ENCODE peak calls at places on chromosome 3, in four cellular contexts. B, X, O and Z are unnamed samples. For H3K9me3, the result is how much of the 10 kb centered on the place peaks cover.

GRCh38 chr3:182697345-182697919 is 95.9 kb upstream of the ATP11B start:
- DNase-seq in B (no peak), X (no peak), O (no peak), Z (no peak)

GRCh38 chr3:52770581-52771333 is at the start of gene NEK4:
- DNase-seq in B (peak), X (peak), O (peak), Z (peak)

GRCh38 chr3:129577356-129577755 is 29.1 kb downstream of the PLXND1 start:
- DNase-seq in B (peak), X (peak), O (no peak), Z (no peak)

GRCh38 chr3:183554377-183554776 is 1.1 kb downstream of the KLHL6 start:
- DNase-seq in B (no peak), X (no peak), O (no peak), Z (no peak)

GRCh38 chr3:46505953-46506352 is 8.2 kb downstream of the RTP3 start:
- DNase-seq in B (no peak), X (no peak), O (no peak), Z (no peak)

GRCh38 chr3:123816673-123817207 is 67.4 kb downstream of the MYLK start:
- DNase-seq in B (no peak), X (no peak), O (no peak), Z (no peak)

GRCh38 chr3:194761384-194761783 is 75.7 kb downstream of the FAM43A start:
- DNase-seq in B (no peak), X (no peak), O (no peak), Z (no peak)

GRCh38 chr3:133079621-133080020 is 41.4 kb downstream of the TMEM108 start:
- DNase-seq in B (no peak), X (no peak), O (no peak), Z (no peak)

GRCh38 chr3:134034005-134034785 is 4.5 kb upstream of the SLCO2A1 start:
- DNase-seq in B (no peak), X (no peak), O (no peak), Z (peak)

GRCh38 chr3:53150247-53151085 is 10.5 kb upstream of the PRKCD start:
- DNase-seq in B (peak), X (no peak), O (no peak), Z (no peak)

GRCh38 chr3:130838898-130839572 is 54.8 kb upstream of the ATP2C1 start:
- DNase-seq in B (no peak), X (no peak), O (no peak), Z (no peak)

GRCh38 chr3:134874737-134875413 is 79.8 kb downstream of the EPHB1 start:
- DNase-seq in B (peak), X (no peak), O (no peak), Z (no peak)

GRCh38 chr3:171168086-171168485 is 141.6 kb upstream of the SLC2A2 start:
- DNase-seq in B (peak), X (no peak), O (no peak), Z (no peak)

GRCh38 chr3:178325330-178325729 is 210.9 kb upstream of the KCNMB2 start:
- DNase-seq in B (no peak), X (no peak), O (no peak), Z (no peak)

GRCh38 chr3:59052803-59053411 is 3.1 kb upstream of the CFAP20DC start:
- DNase-seq in B (peak), X (no peak), O (no peak), Z (no peak)

GRCh38 chr3:40951636-40952035 is 247.7 kb upstream of the CTNNB1 start:
- DNase-seq in B (no peak), X (no peak), O (no peak), Z (no peak)

GRCh38 chr3:65871305-65872141 is 167.2 kb downstream of the MAGI1 start:
- DNase-seq in B (peak), X (peak), O (no peak), Z (no peak)

GRCh38 chr3:170387952-170388351 is 30.4 kb downstream of the SKIL start:
- DNase-seq in B (no peak), X (no peak), O (no peak), Z (no peak)

GRCh38 chr3:106183762-106184391 is 315.1 kb upstream of the CBLB start:
- DNase-seq in B (no peak), X (no peak), O (no peak), Z (no peak)

GRCh38 chr3:131393868-131394267 is 12.3 kb downstream of the NUDT16 start:
- DNase-seq in B (no peak), X (no peak), O (no peak), Z (no peak)

GRCh38 chr3:194138098-194138474 is 2.1 kb downstream of the HES1 start:
- DNase-seq in B (no peak), X (no peak), O (no peak), Z (no peak)

GRCh38 chr3:11136871-11137626 is 17.2 kb upstream of the HRH1 start:
- DNase-seq in B (no peak), X (no peak), O (no peak), Z (peak)

GRCh38 chr3:69740103-69741021 is 1.1 kb downstream of the MITF start:
- DNase-seq in B (peak), X (peak), O (no peak), Z (no peak)

GRCh38 chr3:170494766-170495165 is 76.1 kb downstream of the CLDN11 start:
- DNase-seq in B (no peak), X (no peak), O (no peak), Z (no peak)

GRCh38 chr3:150022406-150023238 is 51.9 kb upstream of the PFN2 start:
- DNase-seq in B (no peak), X (no peak), O (no peak), Z (no peak)

GRCh38 chr3:151974067-151974466 is 100.6 kb downstream of the SUCNR1 start:
- DNase-seq in B (no peak), X (no peak), O (no peak), Z (no peak)

GRCh38 chr3:46717447-46718231 is at the start of gene PRSS50:
- DNase-seq in B (no peak), X (no peak), O (no peak), Z (no peak)

GRCh38 chr3:138137901-138138300 is 5.7 kb upstream of the A4GNT start:
- DNase-seq in B (no peak), X (no peak), O (no peak), Z (no peak)

GRCh38 chr3:24359102-24359501 is 135.5 kb downstream of the THRB start:
- DNase-seq in B (no peak), X (no peak), O (no peak), Z (no peak)

GRCh38 chr3:78737988-78738387 is 1029.8 kb downstream of the ROBO1 start:
- DNase-seq in B (no peak), X (peak), O (no peak), Z (no peak)

GRCh38 chr3:123392871-123393620 is 55.8 kb downstream of the ADCY5 start:
- DNase-seq in B (no peak), X (no peak), O (no peak), Z (no peak)

GRCh38 chr3:87810427-87810826 is 248.4 kb downstream of the CGGBP1 start:
- DNase-seq in B (no peak), X (no peak), O (no peak), Z (no peak)

GRCh38 chr3:128801779-128802369 is 75.9 kb downstream of the RAB7A start:
- DNase-seq in B (no peak), X (peak), O (no peak), Z (no peak)

GRCh38 chr3:187804120-187805106 is 59.1 kb upstream of the BCL6 start:
- DNase-seq in B (no peak), X (no peak), O (no peak), Z (no peak)

GRCh38 chr3:4752201-4753072 is 226.8 kb upstream of the BHLHE40 start:
- DNase-seq in B (peak), X (no peak), O (peak), Z (no peak)

GRCh38 chr3:126903521-126903920 is 79.4 kb upstream of the PLXNA1 start:
- DNase-seq in B (no peak), X (no peak), O (no peak), Z (no peak)
- H3K9me3 ChIP-seq in B (under half), X (under half), O (under half), Z (under half)

GRCh38 chr3:1535361-1535760 is 442.5 kb downstream of the CNTN6 start:
- DNase-seq in B (no peak), X (no peak), O (no peak), Z (no peak)

DNA sequence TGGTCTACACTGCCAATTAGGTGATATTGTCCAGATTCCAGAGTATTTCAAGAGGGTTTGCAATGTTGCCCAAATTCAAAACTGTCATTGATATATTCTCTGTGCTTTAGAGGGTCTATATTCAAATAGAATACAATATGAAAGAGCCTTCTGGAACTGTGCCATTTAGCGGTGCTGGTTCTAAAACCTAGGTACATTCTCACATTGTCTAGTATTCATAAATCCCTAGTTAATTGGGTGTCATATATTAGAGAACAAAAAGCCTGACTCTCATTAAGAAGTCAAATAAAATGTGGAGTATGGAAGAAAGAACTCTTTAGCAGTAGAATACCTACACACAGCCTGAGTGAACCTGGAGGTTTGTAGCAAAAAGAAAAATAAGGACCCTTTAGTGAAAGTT is 447.9 kb downstream of the CNTN6 start:
- DNase-seq in B (no peak), X (no peak), O (no peak), Z (no peak)
- H3K9me3 ChIP-seq in B (under half), X (under half), O (under half), Z (under half)

GRCh38 chr3:481680-482079 is 285.1 kb downstream of the CHL1 start:
- DNase-seq in B (no peak), X (no peak), O (no peak), Z (no peak)
- H3K9me3 ChIP-seq in B (under half), X (under half), O (under half), Z (under half)

GRCh38 chr3:31653464-31653863 is 120.7 kb downstream of the STT3B start:
- DNase-seq in B (no peak), X (no peak), O (no peak), Z (no peak)
- H3K9me3 ChIP-seq in B (under half), X (under half), O (half or more), Z (under half)

GRCh38 chr3:43341788-43342187 is 55.4 kb downstream of the SNRK start:
- DNase-seq in B (no peak), X (no peak), O (no peak), Z (no peak)

GRCh38 chr3:43335799-43336198 is 49.5 kb downstream of the SNRK start:
- DNase-seq in B (no peak), X (no peak), O (no peak), Z (no peak)

GRCh38 chr3:43343185-43343584 is 56.8 kb downstream of the SNRK start:
- DNase-seq in B (no peak), X (no peak), O (no peak), Z (no peak)

GRCh38 chr3:43340403-43340802 is 54.1 kb downstream of the SNRK start:
- DNase-seq in B (peak), X (no peak), O (no peak), Z (no peak)

GRCh38 chr3:43338295-43338694 is 52.0 kb downstream of the SNRK start:
- DNase-seq in B (no peak), X (no peak), O (no peak), Z (no peak)
- H3K9me3 ChIP-seq in B (under half), X (under half), O (under half), Z (under half)

GRCh38 chr3:176970770-176971169 is 226.5 kb downstream of the TBL1XR1 start:
- DNase-seq in B (no peak), X (no peak), O (no peak), Z (no peak)
- H3K9me3 ChIP-seq in B (under half), X (under half), O (under half), Z (under half)